ENCODE peak calls at places on chromosome 12, in seven cellular contexts. I, B, R, Z, S, K and V are unnamed samples.

GRCh38 chr12:120207227-120207626 is 6.3 kb upstream of the RPLP0 start:
- DNase-seq in I (no peak), B (no peak), R (no peak), Z (no peak), S (no peak), K (no peak), V (no peak)

GRCh38 chr12:39272934-39273770 is 169.8 kb downstream of the KIF21A start:
- DNase-seq in I (peak; percentile 48), B (peak; percentile 42), R (no peak), Z (peak; percentile 40), S (peak; percentile 27), K (no peak), V (peak; percentile 17)

GRCh38 chr12:96314723-96315122 is 85.5 kb downstream of the CDK17 start:
- DNase-seq in I (no peak), B (no peak), R (no peak), Z (peak; percentile 27), S (no peak), K (no peak), V (peak; percentile 6)

GRCh38 chr12:114403690-114404450 is 2.1 kb downstream of the TBX5 start:
- DNase-seq in I (no peak), B (peak; percentile 61), R (no peak), Z (no peak), S (no peak), K (no peak), V (no peak)

GRCh38 chr12:29983917-29984316 is 200.2 kb upstream of the TMTC1 start:
- DNase-seq in I (no peak), B (no peak), R (no peak), Z (no peak), S (no peak), K (no peak), V (no peak)

GRCh38 chr12:120247621-120248030 is 17.9 kb downstream of the PXN start:
- DNase-seq in I (peak; percentile 53), B (peak; percentile 94), R (no peak), Z (peak; percentile 70), S (peak; percentile 71), K (no peak), V (peak; percentile 83)

GRCh38 chr12:15996254-15996653 is 85.1 kb downstream of the DERA start:
- DNase-seq in I (peak; percentile 20), B (peak; percentile 23), R (no peak), Z (peak; percentile 46), S (peak; percentile 55), K (no peak), V (peak; percentile 60)

GRCh38 chr12:15830538-15830937 is 41.4 kb upstream of the EPS8 start:
- DNase-seq in I (no peak), B (peak; percentile 65), R (no peak), Z (peak; percentile 85), S (peak; percentile 79), K (no peak), V (peak; percentile 11)

GRCh38 chr12:72274926-72275325 is 2.8 kb downstream of the TRHDE start:
- DNase-seq in I (no peak), B (peak; percentile 25), R (no peak), Z (no peak), S (no peak), K (no peak), V (peak; percentile 43)

GRCh38 chr12:9651265-9651729 is 18.2 kb upstream of the CLEC2D start:
- DNase-seq in I (no peak), B (peak; percentile 76), R (no peak), Z (peak; percentile 43), S (peak; percentile 82), K (no peak), V (peak; percentile 85)

GRCh38 chr12:55443776-55444175 is at the start of gene OR6C2:
- DNase-seq in I (no peak), B (no peak), R (no peak), Z (no peak), S (no peak), K (no peak), V (no peak)

DNA sequence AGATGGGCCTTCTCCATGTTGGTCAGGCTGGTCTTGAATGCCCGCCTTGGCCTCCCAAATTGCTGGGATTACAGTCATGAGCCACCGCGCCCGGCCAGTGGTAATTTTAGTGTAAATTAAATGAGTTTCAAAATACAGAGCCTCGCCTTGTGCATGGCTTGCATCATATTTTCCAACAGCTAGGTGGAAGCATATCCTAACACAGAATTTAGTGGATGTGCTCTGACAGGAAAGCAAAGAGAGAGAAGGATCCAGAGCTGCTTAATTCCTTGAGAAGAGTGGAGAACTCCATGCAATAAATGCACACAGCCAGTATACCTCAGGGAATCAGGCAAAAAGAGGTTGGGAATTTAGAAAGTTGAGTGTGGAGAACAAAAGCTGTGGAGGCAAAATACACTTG is 2.5 kb downstream of the OR6C2 start:
- DNase-seq in I (no peak), B (no peak), R (no peak), Z (no peak), S (no peak), K (no peak), V (no peak)
- TF ChIP-seq CTCF in I (no peak), B (no peak), R (no peak), Z (no peak), S (no peak), K (no peak), V (no peak)

GRCh38 chr12:131389051-131390013 is 321.6 kb upstream of the SFSWAP start:
- DNase-seq in I (no peak), B (no peak), R (no peak), Z (no peak), S (no peak), K (peak; percentile 75), V (no peak)
- TF ChIP-seq CTCF in I (no peak), B (no peak), R (no peak), Z (no peak), S (no peak), K (no peak), V (no peak)

GRCh38 chr12:26830358-26830757 is 2.6 kb downstream of the ITPR2 start:
- DNase-seq in I (no peak), B (no peak), R (no peak), Z (no peak), S (no peak), K (no peak), V (no peak)

GRCh38 chr12:26830783-26831601 is 2.0 kb downstream of the ITPR2 start:
- DNase-seq in I (no peak), B (no peak), R (no peak), Z (no peak), S (no peak), K (no peak), V (no peak)

GRCh38 chr12:26833692-26834168 is 736 bp upstream of the ITPR2 start:
- DNase-seq in I (peak; percentile 32), B (peak; percentile 31), R (peak; percentile 61), Z (no peak), S (no peak), K (peak; percentile 86), V (no peak)

GRCh38 chr12:26832817-26833691 is at the start of gene ITPR2:
- DNase-seq in I (peak; percentile 88), B (peak; percentile 74), R (peak; percentile 95), Z (peak; percentile 78), S (peak; percentile 77), K (peak; percentile 99), V (peak; percentile 80)

DNA sequence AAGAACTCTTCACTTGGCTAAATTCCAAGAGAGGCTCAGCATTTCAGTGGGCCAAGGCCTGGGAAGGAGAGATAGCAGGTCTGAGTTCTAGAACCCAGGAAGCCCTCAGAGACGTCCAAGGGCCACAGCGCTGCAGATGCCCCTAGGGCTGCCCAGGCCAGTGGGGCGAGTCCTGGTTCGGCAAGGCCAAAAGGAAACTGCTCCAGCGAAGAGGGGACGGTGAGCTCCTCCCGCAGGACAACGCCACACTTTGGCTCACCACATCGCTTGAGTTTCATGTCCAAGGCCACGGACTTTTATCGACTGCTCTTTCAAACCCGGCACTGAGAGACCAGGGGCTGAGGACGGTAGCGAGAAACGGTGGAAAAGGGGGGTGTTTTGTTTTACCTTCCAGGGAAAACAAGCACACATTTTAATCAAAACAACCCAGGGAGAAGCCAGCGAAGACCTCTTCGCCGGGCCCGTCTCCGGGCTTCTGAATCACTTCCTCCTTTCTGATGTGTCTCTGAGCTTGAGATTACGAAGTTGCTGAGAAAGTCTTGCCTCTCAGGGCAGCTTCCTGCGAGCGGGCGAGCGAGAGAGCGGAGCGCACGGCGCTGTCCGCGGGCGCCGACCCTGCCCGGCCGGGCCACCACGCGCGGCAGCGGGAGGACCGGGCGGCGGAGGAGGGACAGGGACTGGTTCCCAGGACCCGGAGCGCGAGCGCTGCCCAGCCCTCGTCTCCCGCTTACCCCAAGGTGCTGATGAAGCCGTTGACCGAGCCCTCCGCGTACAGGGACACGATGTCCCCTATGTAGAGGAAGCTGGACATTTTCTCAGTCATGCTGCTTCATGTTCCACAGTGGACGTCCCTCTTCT is 806 bp downstream of the ITPR2 start:
- DNase-seq in I (peak; percentile 77), B (peak; percentile 79), R (peak; percentile 65), Z (peak; percentile 79), S (peak; percentile 73), K (peak; percentile 92), V (peak; percentile 75)
- TF ChIP-seq CTCF in I (peak; percentile 19), B (no peak), R (no peak), Z (peak; percentile 22), S (no peak), K (no peak), V (peak; percentile 16)

GRCh38 chr12:71138011-71138410 is 19.8 kb downstream of the TSPAN8 start:
- DNase-seq in I (no peak), B (no peak), R (no peak), Z (no peak), S (no peak), K (no peak), V (no peak)
- TF ChIP-seq CTCF in I (no peak), B (no peak), R (no peak), Z (no peak), S (no peak), K (no peak), V (no peak)

DNA sequence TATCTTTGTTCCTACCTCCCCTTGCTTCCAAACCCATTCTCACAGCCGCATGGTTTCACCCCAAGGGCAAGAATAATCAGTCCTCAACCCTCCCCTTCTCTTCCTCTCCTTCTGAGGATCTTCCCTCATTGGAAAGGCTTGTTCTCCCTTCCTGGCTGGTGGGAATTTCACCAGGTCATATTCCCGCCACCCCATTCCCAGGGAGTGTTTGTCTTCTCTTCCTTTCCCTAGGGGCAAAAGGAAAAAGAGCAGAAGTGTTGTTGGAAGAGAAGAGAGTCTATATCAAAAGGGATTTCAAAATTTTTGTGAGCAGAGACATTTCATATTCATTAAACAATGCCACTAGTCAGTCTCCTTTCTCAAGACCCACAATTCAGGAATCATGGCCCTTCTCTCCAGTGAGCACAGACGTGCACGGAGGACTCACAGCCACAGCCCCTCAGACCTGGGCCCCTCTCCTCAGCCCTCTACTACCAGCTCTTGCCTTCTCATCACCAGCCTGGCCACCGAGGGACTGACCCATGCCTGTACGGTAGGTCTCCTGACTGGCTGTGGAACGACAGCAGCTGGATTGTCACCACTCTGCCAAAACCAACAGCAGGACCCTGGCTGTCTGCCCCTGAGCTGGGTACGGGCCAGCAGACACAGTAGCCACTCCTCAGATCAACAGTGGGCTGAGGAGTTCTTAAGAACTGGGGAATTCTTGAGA is 176.7 kb downstream of the ANO2 start:
- DNase-seq in I (no peak), B (no peak), R (peak; percentile 50), Z (no peak), S (no peak), K (no peak), V (no peak)
- TF ChIP-seq CTCF in I (no peak), B (no peak), R (no peak), Z (no peak), S (no peak), K (no peak), V (no peak)